ENCODE peak calls at places on chromosomes 7 and 10, in nine cellular contexts. C, N, Q, P, Y, O, E, D and A are unnamed samples.

GRCh38 chr7:4021413-4021812 is 660.7 kb upstream of the FOXK1 start:
- DNase-seq in P (no peak), E (no peak), Q (no peak), Y (no peak), N (no peak), C (no peak), O (no peak), D (no peak), A (no peak)

GRCh38 chr10:71285180-71285545 is 33.9 kb upstream of the SLC29A3 start:
- DNase-seq in Q (peak), P (peak), O (peak), C (no peak), D (no peak), Y (no peak), E (no peak), N (no peak), A (peak)

GRCh38 chr7:129889133-129889854 is 63.5 kb downstream of the UBE2H start:
- DNase-seq in E (no peak), C (no peak), Y (no peak), D (no peak), Q (no peak), N (no peak), P (no peak), O (peak), A (no peak)

GRCh38 chr7:74203956-74204615 is 5.7 kb upstream of the LAT2 start:
- DNase-seq in Y (no peak), Q (no peak), N (no peak), D (no peak), P (no peak), C (no peak), E (no peak), O (no peak), A (no peak)

GRCh38 chr7:36279251-36279925 is 110.3 kb upstream of the ANLN start:
- DNase-seq in E (no peak), P (peak), O (peak), Q (no peak), D (no peak), Y (no peak), N (no peak), C (no peak), A (no peak)

GRCh38 chr7:14170872-14171271 is 181.4 kb upstream of the ETV1 start:
- DNase-seq in Q (no peak), C (no peak), O (no peak), P (no peak), N (no peak), Y (no peak), E (no peak), D (no peak), A (no peak)

GRCh38 chr10:85741626-85742300 is 624.8 kb downstream of the GRID1 start:
- DNase-seq in O (no peak), N (no peak), P (no peak), C (no peak), D (no peak), E (no peak), Y (no peak), Q (no peak), A (no peak)

GRCh38 chr7:83751217-83751616 is 102.3 kb upstream of the SEMA3E start:
- DNase-seq in E (no peak), N (no peak), Y (no peak), P (no peak), D (no peak), Q (no peak), C (no peak), O (peak), A (no peak)

GRCh38 chr7:121395494-121395960 is 581 bp downstream of the FAM3C start:
- DNase-seq in Q (peak), D (no peak), E (no peak), Y (no peak), P (peak), N (peak), C (no peak), O (peak), A (peak)

GRCh38 chr10:110625951-110626855 is 17.9 kb upstream of the RBM20 start:
- DNase-seq in C (no peak), E (no peak), O (no peak), D (no peak), P (no peak), N (no peak), Y (no peak), Q (no peak), A (no peak)

GRCh38 chr7:44279731-44280505 is 45.5 kb downstream of the CAMK2B start:
- DNase-seq in O (no peak), N (no peak), E (no peak), Q (no peak), C (no peak), P (no peak), D (no peak), Y (peak), A (no peak)

GRCh38 chr7:155644971-155645509 is 579 bp downstream of the RBM33 start:
- DNase-seq in C (peak), D (no peak), N (peak), O (peak), E (no peak), Y (no peak), Q (peak), P (peak), A (peak)

GRCh38 chr7:103880201-103880600 is 109.3 kb downstream of the RELN start:
- DNase-seq in C (no peak), E (no peak), P (no peak), Y (no peak), O (no peak), N (no peak), D (no peak), Q (no peak), A (no peak)

GRCh38 chr7:118907911-118908527 is 683.5 kb downstream of the ANKRD7 start:
- DNase-seq in Y (no peak), E (no peak), D (no peak), P (no peak), Q (no peak), N (no peak), C (no peak), O (no peak), A (no peak)

GRCh38 chr7:16951483-16952080 is 69.8 kb upstream of the AGR3 start:
- DNase-seq in C (no peak), O (peak), E (no peak), P (peak), D (no peak), Q (no peak), N (no peak), Y (no peak), A (no peak)

GRCh38 chr10:123150229-123150985 is 2.5 kb downstream of the HMX2 start:
- DNase-seq in Y (no peak), E (no peak), O (no peak), N (peak), Q (no peak), P (no peak), C (no peak), D (no peak), A (no peak)

GRCh38 chr10:59104186-59104585 is 72.3 kb upstream of the PHYHIPL start:
- DNase-seq in Y (no peak), P (no peak), N (no peak), D (no peak), O (no peak), Q (no peak), E (no peak), C (no peak), A (no peak)

GRCh38 chr7:128869138-128869943 is 6.7 kb downstream of the ATP6V1F start:
- DNase-seq in P (peak), O (peak), D (no peak), C (no peak), Y (peak), Q (peak), N (peak), E (no peak), A (no peak)

GRCh38 chr10:8273749-8274148 is 219.3 kb downstream of the GATA3 start:
- DNase-seq in D (no peak), O (no peak), C (no peak), N (no peak), E (no peak), P (no peak), Q (no peak), Y (no peak), A (no peak)

GRCh38 chr10:126839094-126839761 is 66.0 kb upstream of the DOCK1 start:
- DNase-seq in D (no peak), P (no peak), N (no peak), Y (peak), E (no peak), O (no peak), C (no peak), Q (no peak), A (no peak)

GRCh38 chr10:31928531-31929259 is at the start of gene ARHGAP12:
- DNase-seq in N (peak), D (peak), Y (peak), E (no peak), Q (peak), C (peak), P (peak), O (peak), A (peak)

GRCh38 chr10:68989317-68989990 is 851 bp downstream of the KIFBP start:
- DNase-seq in P (peak), N (no peak), C (no peak), D (no peak), Y (no peak), E (no peak), O (peak), Q (no peak), A (no peak)

GRCh38 chr7:157895520-157896375 is 558.9 kb downstream of the DNAJB6 start:
- DNase-seq in C (no peak), D (no peak), E (no peak), P (no peak), Y (peak), Q (no peak), O (no peak), N (no peak), A (no peak)

GRCh38 chr7:1024331-1024761 is 20.0 kb upstream of the GPR146 start:
- DNase-seq in Y (no peak), Q (no peak), D (no peak), E (no peak), O (no peak), P (no peak), C (no peak), N (no peak), A (peak)

GRCh38 chr7:16627236-16627635 is 18.3 kb downstream of the ANKMY2 start:
- DNase-seq in C (no peak), Q (no peak), P (peak), D (no peak), N (no peak), O (peak), Y (no peak), E (peak), A (no peak)

GRCh38 chr10:10432306-10433035 is 585.2 kb upstream of the CELF2 start:
- DNase-seq in O (no peak), Y (no peak), N (no peak), P (no peak), D (no peak), Q (no peak), E (no peak), C (no peak), A (no peak)

GRCh38 chr10:72334196-72334831 is 20.4 kb downstream of the DNAJB12 start:
- DNase-seq in P (no peak), O (peak), E (no peak), Q (no peak), N (no peak), Y (peak), C (no peak), D (no peak), A (no peak)

GRCh38 chr7:148883233-148884048 is 650 bp downstream of the EZH2 start:
- DNase-seq in Y (peak), E (no peak), D (no peak), O (no peak), C (peak), P (peak), Q (peak), N (peak), A (peak)

GRCh38 chr10:63217120-63217605 is 84.0 kb downstream of the NRBF2 start:
- DNase-seq in Q (no peak), O (peak), N (no peak), P (peak), C (no peak), D (no peak), E (peak), Y (no peak), A (peak)